ENCODE peak calls at places on chromosomes 7 and 10, in four cellular contexts. One of them, this sample, is unnamed.

GRCh38 chr7:80439894-80440811 is 71.7 kb downstream of the GNAT3 start:
- DNase-seq in astrocyte: peak
- DNase-seq in activated CD8-positive, alpha-beta T cell treated with anti-CD3 and anti-CD28 coated beads for 36 hours: no peak
- DNase-seq in heart left ventricle: no peak
- DNase-seq in this sample: peak

GRCh38 chr7:108347616-108348015 is 108.6 kb downstream of the NRCAM start:
- DNase-seq in astrocyte: peak
- DNase-seq in activated CD8-positive, alpha-beta T cell treated with anti-CD3 and anti-CD28 coated beads for 36 hours: no peak
- DNase-seq in heart left ventricle: no peak
- DNase-seq in this sample: peak

GRCh38 chr7:12917801-12918200 is 230.4 kb downstream of the ARL4A start:
- DNase-seq in activated CD8-positive, alpha-beta T cell treated with anti-CD3 and anti-CD28 coated beads for 36 hours: no peak
- DNase-seq in heart left ventricle: no peak
- DNase-seq in astrocyte: no peak
- DNase-seq in this sample: no peak

GRCh38 chr10:71888623-71889387 is 37.8 kb upstream of the PSAP start:
- DNase-seq in activated CD8-positive, alpha-beta T cell treated with anti-CD3 and anti-CD28 coated beads for 36 hours: peak
- DNase-seq in heart left ventricle: peak
- DNase-seq in astrocyte: peak
- DNase-seq in this sample: peak

GRCh38 chr10:70816220-70816894 is 609 bp downstream of the SGPL1 start:
- DNase-seq in heart left ventricle: peak
- DNase-seq in activated CD8-positive, alpha-beta T cell treated with anti-CD3 and anti-CD28 coated beads for 36 hours: peak
- DNase-seq in astrocyte: peak
- DNase-seq in this sample: peak

GRCh38 chr7:84701524-84702306 is 485.1 kb downstream of the SEMA3D start:
- DNase-seq in activated CD8-positive, alpha-beta T cell treated with anti-CD3 and anti-CD28 coated beads for 36 hours: no peak
- DNase-seq in astrocyte: peak
- DNase-seq in heart left ventricle: no peak
- DNase-seq in this sample: peak

GRCh38 chr7:158107806-158108205 is 479.8 kb downstream of the PTPRN2 start:
- DNase-seq in heart left ventricle: no peak
- DNase-seq in astrocyte: no peak
- DNase-seq in activated CD8-positive, alpha-beta T cell treated with anti-CD3 and anti-CD28 coated beads for 36 hours: no peak
- DNase-seq in this sample: no peak

GRCh38 chr10:98855403-98856189 is 380.1 kb downstream of the HPSE2 start:
- DNase-seq in astrocyte: no peak
- DNase-seq in heart left ventricle: no peak
- DNase-seq in activated CD8-positive, alpha-beta T cell treated with anti-CD3 and anti-CD28 coated beads for 36 hours: no peak
- DNase-seq in this sample: no peak

GRCh38 chr10:89981891-89982290 is 280.5 kb downstream of the KIF20B start:
- DNase-seq in activated CD8-positive, alpha-beta T cell treated with anti-CD3 and anti-CD28 coated beads for 36 hours: no peak
- DNase-seq in heart left ventricle: no peak
- DNase-seq in astrocyte: peak
- DNase-seq in this sample: no peak

GRCh38 chr10:71394926-71395562 is 1.7 kb upstream of the CDH23 start:
- DNase-seq in astrocyte: no peak
- DNase-seq in activated CD8-positive, alpha-beta T cell treated with anti-CD3 and anti-CD28 coated beads for 36 hours: no peak
- DNase-seq in heart left ventricle: no peak
- DNase-seq in this sample: no peak

GRCh38 chr10:13970231-13970966 is 360.3 kb downstream of the FRMD4A start:
- DNase-seq in heart left ventricle: no peak
- DNase-seq in activated CD8-positive, alpha-beta T cell treated with anti-CD3 and anti-CD28 coated beads for 36 hours: no peak
- DNase-seq in astrocyte: no peak
- DNase-seq in this sample: no peak

GRCh38 chr10:73095479-73096021 is 1.1 kb downstream of the P4HA1 start:
- DNase-seq in heart left ventricle: no peak
- DNase-seq in astrocyte: peak
- DNase-seq in activated CD8-positive, alpha-beta T cell treated with anti-CD3 and anti-CD28 coated beads for 36 hours: peak
- DNase-seq in this sample: peak

GRCh38 chr10:35639651-35640311 is 2.3 kb downstream of the FZD8 start:
- DNase-seq in astrocyte: peak
- DNase-seq in heart left ventricle: no peak
- DNase-seq in activated CD8-positive, alpha-beta T cell treated with anti-CD3 and anti-CD28 coated beads for 36 hours: no peak
- DNase-seq in this sample: no peak

GRCh38 chr7:139775829-139776266 is 1.9 kb downstream of the HIPK2 start:
- DNase-seq in heart left ventricle: no peak
- DNase-seq in astrocyte: peak
- DNase-seq in activated CD8-positive, alpha-beta T cell treated with anti-CD3 and anti-CD28 coated beads for 36 hours: peak
- DNase-seq in this sample: peak

GRCh38 chr7:134327896-134328295 is 11.2 kb upstream of the SLC35B4 start:
- DNase-seq in astrocyte: peak
- DNase-seq in heart left ventricle: no peak
- DNase-seq in activated CD8-positive, alpha-beta T cell treated with anti-CD3 and anti-CD28 coated beads for 36 hours: peak
- DNase-seq in this sample: peak

GRCh38 chr7:34842782-34843181 is 184.8 kb downstream of the NPSR1 start:
- DNase-seq in heart left ventricle: no peak
- DNase-seq in activated CD8-positive, alpha-beta T cell treated with anti-CD3 and anti-CD28 coated beads for 36 hours: no peak
- DNase-seq in astrocyte: peak
- DNase-seq in this sample: no peak

GRCh38 chr7:104857458-104858425 is 156.3 kb upstream of the KMT2E start:
- DNase-seq in heart left ventricle: no peak
- DNase-seq in activated CD8-positive, alpha-beta T cell treated with anti-CD3 and anti-CD28 coated beads for 36 hours: peak
- DNase-seq in astrocyte: no peak
- DNase-seq in this sample: no peak

GRCh38 chr10:22630229-22631174 is 83.9 kb downstream of the PIP4K2A start:
- DNase-seq in heart left ventricle: no peak
- DNase-seq in activated CD8-positive, alpha-beta T cell treated with anti-CD3 and anti-CD28 coated beads for 36 hours: peak
- DNase-seq in astrocyte: peak
- DNase-seq in this sample: peak

GRCh38 chr10:104387130-104387888 is 33.7 kb downstream of the CFAP58 start:
- DNase-seq in activated CD8-positive, alpha-beta T cell treated with anti-CD3 and anti-CD28 coated beads for 36 hours: peak
- DNase-seq in astrocyte: no peak
- DNase-seq in heart left ventricle: no peak
- DNase-seq in this sample: no peak

GRCh38 chr10:47294057-47294456 is 5.9 kb upstream of the GDF10 start:
- DNase-seq in astrocyte: no peak
- DNase-seq in activated CD8-positive, alpha-beta T cell treated with anti-CD3 and anti-CD28 coated beads for 36 hours: no peak
- DNase-seq in heart left ventricle: no peak
- DNase-seq in this sample: no peak

GRCh38 chr10:132961-133898 is 2.0 kb upstream of the ZMYND11 start:
- DNase-seq in astrocyte: peak
- DNase-seq in heart left ventricle: no peak
- DNase-seq in activated CD8-positive, alpha-beta T cell treated with anti-CD3 and anti-CD28 coated beads for 36 hours: no peak
- DNase-seq in this sample: peak

GRCh38 chr7:93179173-93179572 is 31.0 kb upstream of the SAMD9L start:
- DNase-seq in heart left ventricle: no peak
- DNase-seq in astrocyte: no peak
- DNase-seq in activated CD8-positive, alpha-beta T cell treated with anti-CD3 and anti-CD28 coated beads for 36 hours: no peak
- DNase-seq in this sample: no peak

GRCh38 chr10:35356725-35357092 is 20.4 kb downstream of the CCNY start:
- DNase-seq in astrocyte: no peak
- DNase-seq in heart left ventricle: no peak
- DNase-seq in activated CD8-positive, alpha-beta T cell treated with anti-CD3 and anti-CD28 coated beads for 36 hours: peak
- DNase-seq in this sample: no peak

GRCh38 chr10:34666008-34666700 is 148.9 kb downstream of the PARD3 start:
- DNase-seq in astrocyte: peak
- DNase-seq in activated CD8-positive, alpha-beta T cell treated with anti-CD3 and anti-CD28 coated beads for 36 hours: no peak
- DNase-seq in heart left ventricle: no peak
- DNase-seq in this sample: peak

GRCh38 chr10:113019096-113019495 is 69.0 kb downstream of the TCF7L2 start:
- DNase-seq in heart left ventricle: no peak
- DNase-seq in astrocyte: no peak
- DNase-seq in activated CD8-positive, alpha-beta T cell treated with anti-CD3 and anti-CD28 coated beads for 36 hours: no peak
- DNase-seq in this sample: no peak

GRCh38 chr10:113020425-113020753 is 70.3 kb downstream of the TCF7L2 start:
- DNase-seq in astrocyte: peak
- DNase-seq in activated CD8-positive, alpha-beta T cell treated with anti-CD3 and anti-CD28 coated beads for 36 hours: no peak
- DNase-seq in heart left ventricle: no peak
- DNase-seq in this sample: no peak

GRCh38 chr10:113017375-113017774 is 67.3 kb downstream of the TCF7L2 start:
- DNase-seq in astrocyte: no peak
- DNase-seq in heart left ventricle: no peak
- DNase-seq in activated CD8-positive, alpha-beta T cell treated with anti-CD3 and anti-CD28 coated beads for 36 hours: no peak
- DNase-seq in this sample: no peak

GRCh38 chr10:113019692-113020424 is 69.8 kb downstream of the TCF7L2 start:
- DNase-seq in activated CD8-positive, alpha-beta T cell treated with anti-CD3 and anti-CD28 coated beads for 36 hours: no peak
- DNase-seq in heart left ventricle: no peak
- DNase-seq in astrocyte: no peak
- DNase-seq in this sample: no peak

GRCh38 chr10:113018034-113018433 is 68.0 kb downstream of the TCF7L2 start:
- DNase-seq in heart left ventricle: no peak
- DNase-seq in astrocyte: no peak
- DNase-seq in activated CD8-positive, alpha-beta T cell treated with anti-CD3 and anti-CD28 coated beads for 36 hours: no peak
- DNase-seq in this sample: no peak
- TF ChIP-seq CTCF in heart left ventricle: no peak
- TF ChIP-seq CTCF in astrocyte: no peak
- TF ChIP-seq CTCF in activated CD8-positive, alpha-beta T cell treated with anti-CD3 and anti-CD28 coated beads for 36 hours: no peak
- TF ChIP-seq CTCF in this sample: no peak

DNA sequence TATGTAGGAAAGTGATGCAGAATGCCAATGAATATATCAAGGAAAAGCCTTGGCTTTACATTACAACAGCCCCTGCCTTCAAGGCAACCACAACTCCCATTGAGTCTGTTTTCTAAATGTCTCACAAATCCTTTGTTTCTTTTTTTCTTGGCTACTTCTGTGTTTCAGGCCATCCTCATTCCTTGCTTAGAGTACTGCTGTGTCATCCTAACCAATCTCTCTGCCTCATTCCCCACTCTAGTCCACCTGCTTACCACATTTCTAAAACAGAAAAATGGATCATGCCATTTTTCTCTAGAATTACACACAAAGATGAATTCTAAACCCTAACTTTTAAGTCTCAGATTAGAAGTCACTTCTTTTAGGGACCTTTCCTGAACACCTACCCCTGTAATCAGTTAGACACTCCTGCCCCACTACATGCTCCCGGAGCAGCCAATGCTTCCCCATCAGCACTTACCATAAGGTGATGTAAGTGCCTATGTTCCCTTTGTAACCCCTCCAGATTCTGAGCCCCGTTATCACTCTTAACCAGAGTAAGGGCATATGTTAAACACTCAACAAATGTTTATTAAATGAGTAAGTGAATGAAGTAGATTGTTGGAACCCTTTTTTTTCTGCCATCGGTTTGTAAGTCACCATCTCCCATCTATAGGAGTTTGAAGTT is 2.8 kb downstream of the BORCS7 start:
- DNase-seq in heart left ventricle: no peak
- DNase-seq in astrocyte: no peak
- DNase-seq in activated CD8-positive, alpha-beta T cell treated with anti-CD3 and anti-CD28 coated beads for 36 hours: no peak
- DNase-seq in this sample: no peak
- TF ChIP-seq CTCF in heart left ventricle: no peak
- TF ChIP-seq CTCF in astrocyte: no peak
- TF ChIP-seq CTCF in activated CD8-positive, alpha-beta T cell treated with anti-CD3 and anti-CD28 coated beads for 36 hours: no peak
- TF ChIP-seq CTCF in this sample: no peak

DNA sequence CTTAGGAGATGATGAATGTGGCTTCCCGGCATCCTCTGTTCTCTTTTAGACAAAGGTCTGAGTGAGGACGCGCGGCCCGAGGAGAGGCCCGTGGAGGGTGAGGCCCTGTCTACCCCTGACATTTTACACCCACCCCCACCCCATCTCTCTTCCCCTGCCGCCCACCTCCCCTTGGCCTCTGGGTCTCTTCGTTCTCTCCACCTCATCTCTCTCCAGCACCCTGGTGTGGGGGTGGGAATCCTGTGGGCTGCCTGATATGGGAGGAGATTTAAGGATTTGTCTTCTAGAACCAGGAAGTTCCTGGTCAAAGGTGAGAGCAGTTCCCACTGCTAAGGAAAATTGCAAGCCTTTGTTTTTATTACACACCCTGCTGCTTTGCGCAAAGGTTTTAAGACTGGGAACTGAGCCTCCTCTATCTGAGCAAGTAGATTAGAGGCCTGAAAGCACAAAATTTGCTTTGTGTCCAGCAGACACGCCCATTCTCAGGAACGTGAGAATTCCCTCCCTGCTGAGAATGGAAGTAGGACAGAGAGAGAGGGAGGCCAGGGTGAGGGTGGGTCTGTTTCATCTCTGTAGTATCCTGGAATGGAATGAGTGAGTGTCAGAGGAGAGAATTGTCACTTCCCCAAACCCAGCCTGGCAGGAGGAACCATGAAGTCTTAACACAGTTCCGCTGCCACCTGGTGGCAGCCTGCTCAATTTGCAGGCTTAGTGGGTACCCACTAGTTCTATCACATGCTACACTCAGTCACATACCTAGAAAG is 91.2 kb downstream of the GTF2IRD1 start:
- DNase-seq in astrocyte: peak
- DNase-seq in heart left ventricle: no peak
- DNase-seq in activated CD8-positive, alpha-beta T cell treated with anti-CD3 and anti-CD28 coated beads for 36 hours: peak
- DNase-seq in this sample: peak
- TF ChIP-seq CTCF in astrocyte: peak
- TF ChIP-seq CTCF in heart left ventricle: no peak
- TF ChIP-seq CTCF in activated CD8-positive, alpha-beta T cell treated with anti-CD3 and anti-CD28 coated beads for 36 hours: peak
- TF ChIP-seq CTCF in this sample: peak

GRCh38 chr7:10919923-10920322 is 53.7 kb upstream of the PHF14 start:
- DNase-seq in activated CD8-positive, alpha-beta T cell treated with anti-CD3 and anti-CD28 coated beads for 36 hours: no peak
- DNase-seq in astrocyte: no peak
- DNase-seq in heart left ventricle: no peak
- DNase-seq in this sample: no peak
- TF ChIP-seq CTCF in activated CD8-positive, alpha-beta T cell treated with anti-CD3 and anti-CD28 coated beads for 36 hours: no peak
- TF ChIP-seq CTCF in astrocyte: no peak
- TF ChIP-seq CTCF in heart left ventricle: no peak
- TF ChIP-seq CTCF in this sample: no peak

GRCh38 chr7:96228760-96229159 is 93.1 kb downstream of the SLC25A13 start:
- DNase-seq in astrocyte: no peak
- DNase-seq in heart left ventricle: no peak
- DNase-seq in activated CD8-positive, alpha-beta T cell treated with anti-CD3 and anti-CD28 coated beads for 36 hours: no peak
- DNase-seq in this sample: no peak

GRCh38 chr7:96224073-96224472 is 97.8 kb downstream of the SLC25A13 start:
- DNase-seq in activated CD8-positive, alpha-beta T cell treated with anti-CD3 and anti-CD28 coated beads for 36 hours: no peak
- DNase-seq in astrocyte: no peak
- DNase-seq in heart left ventricle: no peak
- DNase-seq in this sample: no peak

GRCh38 chr7:96221888-96222287 is 100.0 kb downstream of the SLC25A13 start:
- DNase-seq in activated CD8-positive, alpha-beta T cell treated with anti-CD3 and anti-CD28 coated beads for 36 hours: no peak
- DNase-seq in astrocyte: no peak
- DNase-seq in heart left ventricle: no peak
- DNase-seq in this sample: no peak

GRCh38 chr7:96225251-96225650 is 96.6 kb downstream of the SLC25A13 start:
- DNase-seq in heart left ventricle: no peak
- DNase-seq in activated CD8-positive, alpha-beta T cell treated with anti-CD3 and anti-CD28 coated beads for 36 hours: no peak
- DNase-seq in astrocyte: no peak
- DNase-seq in this sample: no peak

GRCh38 chr7:96224682-96225081 is 97.2 kb downstream of the SLC25A13 start:
- DNase-seq in heart left ventricle: no peak
- DNase-seq in astrocyte: no peak
- DNase-seq in activated CD8-positive, alpha-beta T cell treated with anti-CD3 and anti-CD28 coated beads for 36 hours: peak
- DNase-seq in this sample: no peak
- TF ChIP-seq CTCF in heart left ventricle: no peak
- TF ChIP-seq CTCF in astrocyte: no peak
- TF ChIP-seq CTCF in activated CD8-positive, alpha-beta T cell treated with anti-CD3 and anti-CD28 coated beads for 36 hours: no peak
- TF ChIP-seq CTCF in this sample: no peak

GRCh38 chr7:127245582-127245981 is 7.2 kb downstream of the GRM8 start:
- DNase-seq in astrocyte: no peak
- DNase-seq in activated CD8-positive, alpha-beta T cell treated with anti-CD3 and anti-CD28 coated beads for 36 hours: no peak
- DNase-seq in heart left ventricle: no peak
- DNase-seq in this sample: no peak

DNA sequence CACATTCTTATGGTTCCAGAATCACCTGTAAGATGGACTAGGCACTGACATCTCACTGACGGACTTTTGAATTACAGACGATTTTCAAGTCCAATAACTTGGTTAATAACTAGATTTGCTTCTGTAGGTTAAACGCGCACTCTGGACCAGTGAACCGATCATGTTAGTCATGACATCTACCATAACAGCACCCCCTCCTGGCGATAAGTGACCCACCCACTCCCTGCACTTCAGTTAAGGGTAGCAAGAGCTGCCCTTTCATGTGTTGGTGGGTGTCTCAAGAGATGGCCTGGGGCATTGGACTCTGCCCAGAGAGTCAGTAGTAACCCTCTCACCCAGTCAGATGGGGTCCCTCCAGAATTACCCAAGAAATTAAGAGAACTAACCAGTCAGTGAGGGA is 12.9 kb downstream of the GRM8 start:
- DNase-seq in activated CD8-positive, alpha-beta T cell treated with anti-CD3 and anti-CD28 coated beads for 36 hours: peak
- DNase-seq in heart left ventricle: no peak
- DNase-seq in astrocyte: no peak
- DNase-seq in this sample: no peak
- TF ChIP-seq CTCF in activated CD8-positive, alpha-beta T cell treated with anti-CD3 and anti-CD28 coated beads for 36 hours: peak
- TF ChIP-seq CTCF in heart left ventricle: no peak
- TF ChIP-seq CTCF in astrocyte: no peak
- TF ChIP-seq CTCF in this sample: no peak